ENCODE peak calls at places on chromosomes 4 and X, in six cellular contexts. One of them, this sample, is unnamed.
A peak's percentile ranks its signal among the peaks of the same experiment; 100 is the strongest.

GRCh38 chr4:47669946-47670345 is 167.9 kb downstream of the CORIN start:
- DNase-seq in hepatic stellate cell: peak; percentile 20
- DNase-seq in A549: no peak
- DNase-seq in hippocampal formation: no peak
- DNase-seq in HT1080: no peak
- DNase-seq in amniotic stem cell: no peak
- DNase-seq in this sample: no peak

GRCh38 chr4:139889194-139889762 is 223.7 kb downstream of the MGST2 start:
- DNase-seq in hepatic stellate cell: no peak
- DNase-seq in A549: no peak
- DNase-seq in hippocampal formation: no peak
- DNase-seq in HT1080: no peak
- DNase-seq in amniotic stem cell: no peak
- DNase-seq in this sample: no peak

GRCh38 chr4:76956961-76957738 is 7.6 kb downstream of the SEPTIN11 start:
- DNase-seq in hepatic stellate cell: no peak
- DNase-seq in A549: no peak
- DNase-seq in hippocampal formation: no peak
- DNase-seq in HT1080: no peak
- DNase-seq in amniotic stem cell: no peak
- DNase-seq in this sample: no peak

GRCh38 chr4:1998296-1998695 is 10.5 kb downstream of the NELFA start:
- DNase-seq in hepatic stellate cell: no peak
- DNase-seq in A549: no peak
- DNase-seq in hippocampal formation: no peak
- DNase-seq in HT1080: no peak
- DNase-seq in amniotic stem cell: no peak
- DNase-seq in this sample: no peak

GRCh38 chrX:103254171-103254824 is 657 bp downstream of the TCEAL8 start:
- DNase-seq in hepatic stellate cell: peak; percentile 12
- DNase-seq in A549: peak; percentile 21
- DNase-seq in hippocampal formation: peak; percentile 41
- DNase-seq in HT1080: peak; percentile 51
- DNase-seq in amniotic stem cell: no peak
- DNase-seq in this sample: no peak

GRCh38 chr4:170110290-170110672 is 20.5 kb upstream of the AADAT start:
- DNase-seq in hepatic stellate cell: no peak
- DNase-seq in A549: no peak
- DNase-seq in hippocampal formation: no peak
- DNase-seq in HT1080: no peak
- DNase-seq in amniotic stem cell: no peak
- DNase-seq in this sample: no peak

GRCh38 chrX:107674480-107675364 is 46.4 kb downstream of the PRPS1 start:
- DNase-seq in hepatic stellate cell: no peak
- DNase-seq in A549: no peak
- DNase-seq in hippocampal formation: no peak
- DNase-seq in HT1080: no peak
- DNase-seq in amniotic stem cell: no peak
- DNase-seq in this sample: no peak

GRCh38 chr4:2141762-2142520 is 82.8 kb downstream of the NAT8L start:
- DNase-seq in hepatic stellate cell: no peak
- DNase-seq in A549: no peak
- DNase-seq in hippocampal formation: peak; percentile 53
- DNase-seq in HT1080: no peak
- DNase-seq in amniotic stem cell: no peak
- DNase-seq in this sample: no peak

GRCh38 chr4:119209586-119209985 is 2.9 kb upstream of the USP53 start:
- DNase-seq in hepatic stellate cell: no peak
- DNase-seq in A549: no peak
- DNase-seq in hippocampal formation: no peak
- DNase-seq in HT1080: no peak
- DNase-seq in amniotic stem cell: no peak
- DNase-seq in this sample: no peak

GRCh38 chr4:138734746-138735145 is 280.8 kb upstream of the NOCT start:
- DNase-seq in hepatic stellate cell: no peak
- DNase-seq in A549: no peak
- DNase-seq in hippocampal formation: no peak
- DNase-seq in HT1080: no peak
- DNase-seq in amniotic stem cell: no peak
- DNase-seq in this sample: no peak

GRCh38 chr4:68346461-68346860 is 3.4 kb downstream of the YTHDC1 start:
- DNase-seq in hepatic stellate cell: no peak
- DNase-seq in A549: peak; percentile 34
- DNase-seq in hippocampal formation: no peak
- DNase-seq in HT1080: no peak
- DNase-seq in amniotic stem cell: no peak
- DNase-seq in this sample: no peak

GRCh38 chr4:47490550-47490949 is 5.5 kb downstream of the ATP10D start:
- DNase-seq in hepatic stellate cell: no peak
- DNase-seq in A549: peak; percentile 38
- DNase-seq in hippocampal formation: no peak
- DNase-seq in HT1080: peak; percentile 43
- DNase-seq in amniotic stem cell: no peak
- DNase-seq in this sample: no peak

GRCh38 chr4:145061325-145061920 is 36.6 kb downstream of the ANAPC10 start:
- DNase-seq in hepatic stellate cell: no peak
- DNase-seq in A549: peak; percentile 57
- DNase-seq in hippocampal formation: no peak
- DNase-seq in HT1080: peak; percentile 37
- DNase-seq in amniotic stem cell: peak; percentile 7
- DNase-seq in this sample: no peak

GRCh38 chrX:53435997-53436396 is 1.8 kb upstream of the HSD17B10 start:
- DNase-seq in hepatic stellate cell: peak; percentile 76
- DNase-seq in A549: peak; percentile 78
- DNase-seq in hippocampal formation: peak; percentile 13
- DNase-seq in HT1080: peak; percentile 37
- DNase-seq in amniotic stem cell: peak; percentile 14
- DNase-seq in this sample: no peak

GRCh38 chr4:108830509-108831244 is 67.8 kb upstream of the ETNPPL start:
- DNase-seq in hepatic stellate cell: no peak
- DNase-seq in A549: no peak
- DNase-seq in hippocampal formation: no peak
- DNase-seq in HT1080: no peak
- DNase-seq in amniotic stem cell: no peak
- DNase-seq in this sample: no peak

GRCh38 chrX:44343412-44343942 is at the start of gene EFHC2:
- DNase-seq in hepatic stellate cell: no peak
- DNase-seq in A549: peak; percentile 6
- DNase-seq in hippocampal formation: peak; percentile 7
- DNase-seq in HT1080: no peak
- DNase-seq in amniotic stem cell: no peak
- DNase-seq in this sample: no peak

GRCh38 chr4:98482847-98483806 is 175.3 kb downstream of the TSPAN5 start:
- DNase-seq in hepatic stellate cell: no peak
- DNase-seq in A549: peak; percentile 72
- DNase-seq in hippocampal formation: no peak
- DNase-seq in HT1080: peak; percentile 94
- DNase-seq in amniotic stem cell: peak; percentile 36
- DNase-seq in this sample: no peak

GRCh38 chr4:154164931-154165839 is 326.4 kb downstream of the DCHS2 start:
- DNase-seq in hepatic stellate cell: no peak
- DNase-seq in A549: no peak
- DNase-seq in hippocampal formation: no peak
- DNase-seq in HT1080: peak; percentile 99
- DNase-seq in amniotic stem cell: peak; percentile 90
- DNase-seq in this sample: peak; percentile 99

GRCh38 chrX:110277609-110278008 is 40.3 kb downstream of the AMMECR1 start:
- DNase-seq in hepatic stellate cell: no peak
- DNase-seq in A549: no peak
- DNase-seq in hippocampal formation: no peak
- DNase-seq in HT1080: no peak
- DNase-seq in amniotic stem cell: no peak
- DNase-seq in this sample: no peak

GRCh38 chrX:107978707-107979307 is 3.4 kb downstream of the TEX13B start:
- DNase-seq in hepatic stellate cell: peak; percentile 22
- DNase-seq in A549: peak; percentile 48
- DNase-seq in hippocampal formation: no peak
- DNase-seq in HT1080: peak; percentile 3
- DNase-seq in amniotic stem cell: no peak
- DNase-seq in this sample: no peak

GRCh38 chr4:161252520-161253141 is 911.2 kb downstream of the FSTL5 start:
- DNase-seq in hepatic stellate cell: no peak
- DNase-seq in A549: peak; percentile 39
- DNase-seq in hippocampal formation: no peak
- DNase-seq in HT1080: peak; percentile 25
- DNase-seq in amniotic stem cell: no peak
- DNase-seq in this sample: no peak

GRCh38 chrX:52420824-52421443 is 52.1 kb downstream of the XAGE2 start:
- DNase-seq in hepatic stellate cell: no peak
- DNase-seq in A549: no peak
- DNase-seq in hippocampal formation: no peak
- DNase-seq in HT1080: no peak
- DNase-seq in amniotic stem cell: no peak
- DNase-seq in this sample: peak; percentile 39

GRCh38 chr4:78121338-78121904 is 64.3 kb downstream of the FRAS1 start:
- DNase-seq in hepatic stellate cell: no peak
- DNase-seq in A549: no peak
- DNase-seq in hippocampal formation: no peak
- DNase-seq in HT1080: no peak
- DNase-seq in amniotic stem cell: no peak
- DNase-seq in this sample: no peak

GRCh38 chrX:21193196-21193595 is 181.0 kb upstream of the CNKSR2 start:
- DNase-seq in hepatic stellate cell: no peak
- DNase-seq in A549: no peak
- DNase-seq in hippocampal formation: no peak
- DNase-seq in HT1080: no peak
- DNase-seq in amniotic stem cell: no peak
- DNase-seq in this sample: no peak

GRCh38 chr4:150668824-150669223 is 86.9 kb downstream of the MAB21L2 start:
- DNase-seq in hepatic stellate cell: no peak
- DNase-seq in A549: no peak
- DNase-seq in hippocampal formation: no peak
- DNase-seq in HT1080: no peak
- DNase-seq in amniotic stem cell: no peak
- DNase-seq in this sample: no peak

GRCh38 chrX:13658602-13659001 is 5.7 kb downstream of the TCEANC start:
- DNase-seq in hepatic stellate cell: peak; percentile 21
- DNase-seq in A549: peak; percentile 58
- DNase-seq in hippocampal formation: no peak
- DNase-seq in HT1080: peak; percentile 23
- DNase-seq in amniotic stem cell: peak; percentile 7
- DNase-seq in this sample: no peak

GRCh38 chrX:130669233-130669632 is 233.8 kb downstream of the ENOX2 start:
- DNase-seq in hepatic stellate cell: peak; percentile 12
- DNase-seq in A549: no peak
- DNase-seq in hippocampal formation: no peak
- DNase-seq in HT1080: peak; percentile 56
- DNase-seq in amniotic stem cell: no peak
- DNase-seq in this sample: no peak